ENCODE peak calls at places on chromosomes 11 and 22, in five cellular contexts. R is PC-3, W is HCT116, N is MM.1S, H is SK-N-SH. P is an unnamed sample.

GRCh38 chr11:19849107-19849789 is 136.6 kb downstream of the NAV2 start:
- DNase-seq in R (no peak), W (no peak), N (no peak), H (no peak), P (no peak)

GRCh38 chr11:126978911-126979310 is 21.7 kb downstream of the KIRREL3 start:
- DNase-seq in R (no peak), W (no peak), N (no peak), H (no peak), P (no peak)

GRCh38 chr22:19067696-19068348 is 54.4 kb downstream of the DGCR2 start:
- DNase-seq in R (no peak), W (no peak), N (no peak), H (no peak), P (no peak)

GRCh38 chr22:48972979-48973693 is 854.5 kb downstream of the BRD1 start:
- DNase-seq in R (no peak), W (no peak), N (no peak), H (no peak), P (no peak)

GRCh38 chr22:41478891-41479521 is 10.1 kb downstream of the ACO2 start:
- DNase-seq in R (no peak), W (no peak), N (no peak), H (no peak), P (no peak)

GRCh38 chr22:45473626-45474237 is 29.0 kb upstream of the FBLN1 start:
- DNase-seq in R (no peak), W (no peak), N (no peak), H (no peak), P (no peak)

GRCh38 chr11:128260398-128260797 is 327.0 kb downstream of the ETS1 start:
- DNase-seq in R (no peak), W (no peak), N (no peak), H (no peak), P (no peak)

GRCh38 chr22:35835267-35835997 is 117.8 kb downstream of the APOL5 start:
- DNase-seq in R (peak), W (peak), N (no peak), H (no peak), P (no peak)

GRCh38 chr11:1505480-1505879 is 18.9 kb upstream of the MOB2 start:
- DNase-seq in R (no peak), W (no peak), N (no peak), H (no peak), P (peak)

GRCh38 chr11:450809-451451 is 851 bp downstream of the PTDSS2 start:
- DNase-seq in R (peak), W (peak), N (peak), H (peak), P (peak)

GRCh38 chr11:77561257-77561656 is 28.5 kb upstream of the AQP11 start:
- DNase-seq in R (no peak), W (no peak), N (no peak), H (no peak), P (no peak)

GRCh38 chr22:19769393-19769715 is 8.8 kb downstream of the TBX1 start:
- DNase-seq in R (no peak), W (no peak), N (no peak), H (no peak), P (no peak)

GRCh38 chr11:125448136-125448535 is 47.9 kb downstream of the FEZ1 start:
- DNase-seq in R (peak), W (peak), N (no peak), H (no peak), P (no peak)

GRCh38 chr11:81995907-81996306 is 737.8 kb downstream of the FAM181B start:
- DNase-seq in R (no peak), W (no peak), N (no peak), H (no peak), P (no peak)

GRCh38 chr11:26830757-26831156 is 108.9 kb upstream of the SLC5A12 start:
- DNase-seq in R (no peak), W (no peak), N (no peak), H (no peak), P (no peak)

GRCh38 chr22:35622132-35622913 is 5.2 kb upstream of the MB start:
- DNase-seq in R (peak), W (no peak), N (no peak), H (peak), P (peak)

GRCh38 chr11:43067681-43068080 is 244.1 kb upstream of the API5 start:
- DNase-seq in R (no peak), W (no peak), N (no peak), H (no peak), P (no peak)

GRCh38 chr22:29073618-29074275 is 912 bp downstream of the KREMEN1 start:
- DNase-seq in R (no peak), W (no peak), N (no peak), H (no peak), P (peak)

GRCh38 chr11:350723-351255 is 18.5 kb upstream of the B4GALNT4 start:
- DNase-seq in R (no peak), W (no peak), N (peak), H (no peak), P (peak)

GRCh38 chr11:97691061-97691460 is 1301.2 kb downstream of the JRKL start:
- DNase-seq in R (no peak), W (no peak), N (no peak), H (no peak), P (no peak)

GRCh38 chr11:116831790-116832349 is 2.2 kb downstream of the APOC3 start:
- DNase-seq in R (no peak), W (no peak), N (no peak), H (no peak), P (no peak)

GRCh38 chr11:107769189-107769588 is 57.3 kb upstream of the SLN start:
- DNase-seq in R (peak), W (peak), N (no peak), H (no peak), P (no peak)

GRCh38 chr11:132866783-132867545 is 665.3 kb downstream of the OPCML start:
- DNase-seq in R (no peak), W (no peak), N (no peak), H (no peak), P (no peak)

GRCh38 chr11:31233425-31233824 is 136.1 kb downstream of the DCDC1 start:
- DNase-seq in R (peak), W (peak), N (no peak), H (no peak), P (peak)

GRCh38 chr22:41280065-41280464 is 5.9 kb downstream of the RANGAP1 start:
- DNase-seq in R (no peak), W (no peak), N (no peak), H (no peak), P (no peak)

GRCh38 chr22:46053563-46054090 is 76.7 kb upstream of the WNT7B start:
- DNase-seq in R (peak), W (no peak), N (peak), H (peak), P (no peak)

GRCh38 chr22:41479671-41480396 is 10.9 kb downstream of the ACO2 start:
- DNase-seq in R (no peak), W (no peak), N (no peak), H (no peak), P (peak)

GRCh38 chr11:17932472-17932871 is 80.4 kb downstream of the SERGEF start:
- DNase-seq in R (no peak), W (no peak), N (no peak), H (no peak), P (peak)

GRCh38 chr11:2759228-2760195 is 59.7 kb upstream of the KCNQ1OT1 start:
- DNase-seq in R (no peak), W (no peak), N (no peak), H (no peak), P (no peak)

GRCh38 chr11:20156876-20157613 is 3.2 kb downstream of the DBX1 start:
- DNase-seq in R (no peak), W (no peak), N (peak), H (no peak), P (peak)

GRCh38 chr11:62482753-62483152 is 63.9 kb downstream of the AHNAK start:
- DNase-seq in R (no peak), W (no peak), N (no peak), H (no peak), P (no peak)

GRCh38 chr11:10885703-10886363 is 28.0 kb upstream of the ZBED5 start:
- DNase-seq in R (no peak), W (no peak), N (no peak), H (peak), P (no peak)

GRCh38 chr11:73325036-73325981 is 17.2 kb downstream of the ARHGEF17 start:
- DNase-seq in R (no peak), W (no peak), N (no peak), H (peak), P (no peak)

GRCh38 chr11:19953909-19954308 is 206.4 kb downstream of the DBX1 start:
- DNase-seq in R (peak), W (peak), N (no peak), H (no peak), P (peak)

GRCh38 chr11:41494716-41495115 is 35.3 kb upstream of the LRRC4C start:
- DNase-seq in R (no peak), W (no peak), N (no peak), H (no peak), P (no peak)

GRCh38 chr11:73991471-73992006 is 8.9 kb upstream of the UCP2 start:
- DNase-seq in R (no peak), W (no peak), N (peak), H (no peak), P (no peak)

GRCh38 chr11:72353861-72354260 is 80.5 kb downstream of the CLPB start:
- DNase-seq in R (peak), W (no peak), N (no peak), H (no peak), P (peak)

GRCh38 chr22:28909375-28909774 is 26.0 kb downstream of the ZNRF3 start:
- DNase-seq in R (no peak), W (no peak), N (no peak), H (no peak), P (no peak)

GRCh38 chr22:44171486-44172076 is 9.1 kb upstream of the PARVG start:
- DNase-seq in R (no peak), W (no peak), N (no peak), H (no peak), P (no peak)
- TF ChIP-seq CTCF in R (no peak), W (no peak), N (no peak), H (no peak), P (no peak)

DNA sequence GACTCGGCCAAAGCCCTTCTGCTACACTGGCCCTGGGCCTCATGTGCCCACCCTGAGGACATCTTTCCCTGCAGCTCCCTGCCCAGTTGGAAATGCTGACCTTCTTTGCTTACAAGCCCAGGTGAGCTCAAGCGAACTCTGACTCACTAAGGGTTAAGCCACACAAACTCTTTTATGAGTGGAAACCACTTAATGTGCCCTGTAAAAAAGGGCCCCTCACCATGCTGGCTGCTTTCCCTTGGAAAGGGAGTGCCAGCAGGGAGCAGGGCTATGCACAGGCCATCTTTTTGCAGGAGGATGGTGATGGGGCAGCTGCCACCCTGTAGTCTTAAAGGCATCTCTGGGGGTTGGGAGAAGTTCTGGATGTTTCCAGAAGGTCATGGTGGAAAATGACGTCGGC is 18.7 kb downstream of the EHF start:
- DNase-seq in R (peak), W (no peak), N (no peak), H (no peak), P (no peak)
- TF ChIP-seq EZH2phosphoT487 in R (no peak), W (no peak), N (no peak), H (no peak), P (no peak)

GRCh38 chr11:33987975-33988580 is 63.5 kb upstream of the CAPRIN1 start:
- DNase-seq in R (peak), W (peak), N (peak), H (peak), P (peak)
- TF ChIP-seq CTCF in R (peak), W (peak), N (peak), H (peak), P (peak)

DNA sequence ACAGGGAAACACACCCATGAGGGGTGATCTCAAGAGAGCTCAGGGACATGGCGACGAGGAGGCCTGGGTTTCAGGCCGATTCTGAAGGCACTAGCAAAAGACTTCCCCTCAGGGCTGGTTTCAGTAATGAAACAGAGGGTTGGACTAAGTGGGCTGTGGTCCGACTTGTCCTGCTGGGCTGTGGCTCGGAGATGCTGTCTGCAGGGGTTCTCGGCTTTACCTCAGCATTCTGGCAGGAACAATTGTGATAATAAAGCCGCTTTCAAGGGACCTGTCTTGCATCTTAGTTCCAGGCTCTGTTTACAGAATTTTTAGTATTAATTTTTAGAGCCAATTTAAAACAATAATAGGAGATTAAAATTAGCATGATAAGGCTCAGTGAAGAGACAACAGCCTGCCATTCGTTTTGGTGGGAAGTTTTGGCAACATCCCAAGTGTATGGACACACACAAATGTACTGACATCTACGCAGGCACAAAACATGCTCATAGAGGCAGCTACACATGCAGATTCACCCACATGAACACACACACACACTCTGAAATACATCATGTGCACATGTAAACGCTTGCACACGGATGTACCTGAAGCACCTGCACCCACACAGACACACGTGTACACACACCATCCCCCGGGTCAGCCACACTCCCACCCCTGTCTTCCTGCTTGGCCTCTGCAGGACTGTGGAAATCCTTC is 2.1 kb upstream of the B3GAT1 start:
- DNase-seq in R (no peak), W (no peak), N (no peak), H (peak), P (no peak)
- TF ChIP-seq EZH2phosphoT487 in R (no peak), W (no peak), N (no peak), H (no peak), P (no peak)

GRCh38 chr11:59263225-59263894 is 50.6 kb upstream of the MPEG1 start:
- DNase-seq in R (peak), W (peak), N (no peak), H (no peak), P (peak)
- TF ChIP-seq CTCF in R (peak), W (peak), N (peak), H (peak), P (peak)